ENCODE peak calls at places on chromosome 13, in five cellular contexts. K is tibial artery, N is astrocyte, Z is left ventricle myocardium inferior, O is substantia nigra. J is an unnamed sample.

GRCh38 chr13:22336460-22336859 is 665.6 kb downstream of the FGF9 start:
- DNase-seq in K (no peak), N (no peak), Z (no peak), O (no peak), J (no peak)

GRCh38 chr13:81636120-81636519 is 1295.2 kb upstream of the SPRY2 start:
- DNase-seq in K (no peak), N (no peak), Z (no peak), O (no peak), J (no peak)

GRCh38 chr13:28026508-28026907 is 38.0 kb upstream of the URAD start:
- DNase-seq in K (no peak), N (no peak), Z (no peak), O (no peak), J (no peak)

GRCh38 chr13:79361299-79361698 is 44.8 kb downstream of the RBM26 start:
- DNase-seq in K (no peak), N (no peak), Z (no peak), O (no peak), J (no peak)

GRCh38 chr13:99473515-99473914 is 27.8 kb upstream of the TM9SF2 start:
- DNase-seq in K (no peak), N (no peak), Z (no peak), O (no peak), J (no peak)

GRCh38 chr13:80340643-80341097 is 256 bp downstream of the SPRY2 start:
- DNase-seq in K (peak; percentile 70), N (peak; percentile 64), Z (no peak), O (no peak), J (no peak)

GRCh38 chr13:77571956-77572355 is 36.5 kb downstream of the SCEL start:
- DNase-seq in K (no peak), N (no peak), Z (no peak), O (no peak), J (no peak)

GRCh38 chr13:24159921-24160324 is 597 bp upstream of the SPATA13 start:
- DNase-seq in K (no peak), N (no peak), Z (no peak), O (no peak), J (no peak)

GRCh38 chr13:25380741-25381324 is 9.1 kb downstream of the ATP8A2 start:
- DNase-seq in K (no peak), N (no peak), Z (no peak), O (no peak), J (no peak)

DNA sequence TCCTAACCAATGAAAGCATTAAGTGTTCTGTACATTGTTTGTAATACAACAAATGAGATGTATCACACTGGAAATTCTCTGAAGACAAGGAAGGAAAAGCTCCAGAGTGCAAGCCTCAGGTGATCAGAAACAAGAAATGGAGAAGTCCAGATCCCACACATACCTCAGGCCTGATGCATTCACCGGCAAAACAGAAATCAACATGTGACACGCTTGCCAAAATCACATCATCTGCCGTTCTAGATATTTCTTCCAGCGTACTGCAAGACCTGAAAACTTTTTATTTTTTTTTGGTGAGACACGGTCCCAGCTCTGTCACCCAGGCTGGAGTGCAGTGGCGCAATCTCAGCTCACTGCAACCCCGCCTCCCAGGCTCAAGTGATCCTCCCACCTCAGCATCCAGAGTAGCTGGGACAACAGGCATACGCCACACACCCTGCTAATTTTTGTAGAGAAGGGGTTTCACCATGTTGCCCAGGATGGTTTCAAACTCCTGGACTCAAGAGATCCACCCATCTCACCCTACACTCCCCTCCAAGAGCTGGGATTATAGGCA is 48.6 kb downstream of the FOXO1 start:
- DNase-seq in K (no peak), N (no peak), Z (no peak), O (no peak), J (peak; percentile 73)
- H3K27ac ChIP-seq in K (no peak overlapping the region), N (no peak overlapping the region), Z (no peak overlapping the region), O (no peak overlapping the region), J (no peak overlapping the region)

GRCh38 chr13:105510363-105510762 is 1025.1 kb downstream of the EFNB2 start:
- DNase-seq in K (no peak), N (no peak), Z (no peak), O (no peak), J (no peak)
- H3K27ac ChIP-seq in K (no peak overlapping the region), N (no peak overlapping the region), Z (no peak overlapping the region), O (no peak overlapping the region), J (no peak overlapping the region)

GRCh38 chr13:44267966-44268365 is 105.7 kb upstream of the SERP2 start:
- DNase-seq in K (no peak), N (peak; percentile 96), Z (no peak), O (no peak), J (no peak)
- H3K27ac ChIP-seq in K (peak overlapping the region; percentile 83), N (peak overlapping the region; percentile 64), Z (no peak overlapping the region), O (no peak overlapping the region), J (no peak overlapping the region)

DNA sequence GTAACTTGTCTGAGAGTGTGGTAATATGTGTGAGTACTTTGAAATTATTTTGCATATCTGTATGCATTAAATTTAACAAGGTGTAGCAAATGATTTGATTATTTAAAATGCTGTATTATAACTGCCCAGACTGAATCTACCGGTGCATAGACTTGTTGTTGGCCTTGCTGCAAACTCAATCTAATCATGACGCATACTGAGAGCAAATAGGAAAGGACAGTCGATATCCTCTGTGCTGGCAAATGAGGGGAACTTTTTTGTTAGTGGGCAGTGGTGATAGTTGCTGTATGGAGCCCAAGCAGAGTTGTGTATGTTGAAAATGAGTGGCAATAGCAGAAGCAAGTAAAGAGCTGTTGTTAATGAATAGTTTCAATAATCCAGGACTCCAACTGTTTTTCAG is 127.4 kb downstream of the LMO7 start:
- DNase-seq in K (no peak), N (no peak), Z (no peak), O (no peak), J (no peak)
- H3K27ac ChIP-seq in K (no peak overlapping the region), N (no peak overlapping the region), Z (peak overlapping the region; percentile 78), O (no peak overlapping the region), J (peak overlapping the region; percentile 90)

GRCh38 chr13:32731074-32731473 is 144.8 kb downstream of the PDS5B start:
- DNase-seq in K (no peak), N (no peak), Z (no peak), O (no peak), J (no peak)

GRCh38 chr13:32735859-32736258 is 149.6 kb downstream of the PDS5B start:
- DNase-seq in K (no peak), N (no peak), Z (no peak), O (no peak), J (no peak)

GRCh38 chr13:32734511-32734910 is 148.3 kb downstream of the PDS5B start:
- DNase-seq in K (no peak), N (peak; percentile 80), Z (no peak), O (no peak), J (no peak)

GRCh38 chr13:32731576-32731975 is 145.3 kb downstream of the PDS5B start:
- DNase-seq in K (no peak), N (peak; percentile 33), Z (no peak), O (no peak), J (no peak)

DNA sequence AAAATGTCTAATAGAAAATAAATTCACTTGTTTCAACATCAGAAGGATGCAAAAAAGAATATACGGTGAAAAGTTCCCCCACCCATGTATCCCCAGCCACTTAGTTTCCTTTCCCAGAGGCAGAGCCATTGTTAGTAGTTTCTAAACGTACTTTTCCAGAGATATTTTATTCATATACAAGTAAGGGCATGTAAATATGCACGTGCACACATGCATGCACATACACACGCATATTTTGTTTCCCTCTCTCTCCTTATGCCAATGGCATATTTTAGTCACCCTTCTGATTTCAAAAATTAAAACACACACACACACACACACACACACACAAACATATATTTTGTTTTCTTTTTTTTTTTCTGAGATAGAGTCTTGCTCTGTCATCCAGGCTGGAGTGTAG is 147.4 kb downstream of the PDS5B start:
- DNase-seq in K (no peak), N (no peak), Z (no peak), O (no peak), J (no peak)
- H3K27ac ChIP-seq in K (no peak overlapping the region), N (no peak overlapping the region), Z (no peak overlapping the region), O (no peak overlapping the region), J (no peak overlapping the region)

DNA sequence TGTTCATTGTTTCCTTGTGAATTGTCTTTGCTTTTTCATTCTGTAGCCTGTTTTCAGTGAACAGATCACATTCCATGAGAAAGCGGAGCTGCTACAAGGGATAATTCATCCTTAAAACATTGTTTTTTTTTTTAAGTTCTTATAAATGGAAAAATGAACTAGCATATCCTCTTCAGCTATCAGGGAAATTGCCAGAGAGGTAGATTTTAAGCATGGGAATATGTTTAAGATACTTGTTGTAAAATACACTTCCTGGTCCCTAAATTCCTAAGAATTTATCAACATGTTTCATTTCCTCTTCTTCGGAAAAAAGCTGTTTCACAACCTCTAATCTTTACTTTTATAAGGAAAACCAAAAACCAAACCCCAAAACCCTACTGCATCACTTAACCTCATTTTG is 238.0 kb downstream of the POSTN start:
- DNase-seq in K (no peak), N (peak; percentile 35), Z (no peak), O (no peak), J (no peak)
- H3K27ac ChIP-seq in K (no peak overlapping the region), N (peak overlapping the region; percentile 28), Z (no peak overlapping the region), O (no peak overlapping the region), J (no peak overlapping the region)